ENCODE peak calls at places on chromosome 19, in eight cellular contexts. J is Kasumi-1; N is fibroblast of the conjunctiva; I is stimulated activated CD4-positive, alpha-beta T cell treated with anti-CD3 and anti-CD28 coated beads, Interleukin-15, amount 100 ng/mL, for 1 hour; X is frontal cortex; S is activated T-cell treated with anti-CD3 and anti-CD28 coated beads for 1 hour; T is posterior cingulate gyrus; Q is right cardiac atrium. D is an unnamed sample.

GRCh38 chr19:11479470-11480080 is 1.3 kb downstream of the ELAVL3 start:
- DNase-seq in X (peak), N (no peak), S (no peak), I (no peak), Q (peak), T (peak), J (no peak), D (peak)

GRCh38 chr19:1154731-1155351 is 19.2 kb downstream of the SBNO2 start:
- DNase-seq in J (no peak), N (peak), T (no peak), I (no peak), S (no peak), Q (peak), X (peak), D (no peak)

GRCh38 chr19:33821871-33822270 is 25.2 kb downstream of the KCTD15 start:
- DNase-seq in N (no peak), X (no peak), I (no peak), T (no peak), Q (no peak), S (no peak), J (no peak), D (no peak)

GRCh38 chr19:43148233-43148632 is 38.1 kb downstream of the PSG5 start:
- DNase-seq in Q (no peak), N (no peak), X (no peak), I (no peak), S (no peak), J (no peak), T (no peak), D (no peak)

GRCh38 chr19:39413269-39413902 is 917 bp downstream of the PLEKHG2 start:
- DNase-seq in S (no peak), N (no peak), I (no peak), T (no peak), X (no peak), J (peak), Q (peak), D (no peak)

GRCh38 chr19:22532388-22533310 is 101.5 kb upstream of the ZNF492 start:
- DNase-seq in J (no peak), T (peak), X (peak), S (no peak), N (no peak), I (no peak), Q (peak), D (peak)

GRCh38 chr19:815079-815774 is 6.5 kb downstream of the PLPPR3 start:
- DNase-seq in S (no peak), I (no peak), Q (peak), J (no peak), X (no peak), T (no peak), N (no peak), D (no peak)

GRCh38 chr19:41904118-41904870 is 21.3 kb downstream of the ARHGEF1 start:
- DNase-seq in Q (peak), I (no peak), T (no peak), N (no peak), X (no peak), J (no peak), S (no peak), D (no peak)

GRCh38 chr19:13018037-13018914 is 23.0 kb downstream of the NFIX start:
- DNase-seq in J (no peak), T (peak), X (peak), N (no peak), I (no peak), S (no peak), Q (peak), D (no peak)

GRCh38 chr19:11138659-11139526 is 16.7 kb downstream of the SPC24 start:
- DNase-seq in X (no peak), Q (peak), J (peak), S (no peak), I (no peak), T (no peak), N (peak), D (no peak)

GRCh38 chr19:887599-887998 is 5.4 kb downstream of the MED16 start:
- DNase-seq in J (no peak), N (no peak), Q (no peak), I (no peak), S (no peak), X (no peak), T (no peak), D (no peak)

GRCh38 chr19:32231691-32232090 is 113.7 kb upstream of the ZNF507 start:
- DNase-seq in I (no peak), T (no peak), J (no peak), N (no peak), Q (no peak), X (no peak), S (no peak), D (no peak)

GRCh38 chr19:17560205-17560595 is 4.8 kb downstream of the COLGALT1 start:
- DNase-seq in Q (peak), I (no peak), S (no peak), J (no peak), X (no peak), N (peak), T (no peak), D (no peak)

GRCh38 chr19:40610396-40611064 is 9.4 kb downstream of the LTBP4 start:
- DNase-seq in X (no peak), J (peak), S (peak), N (no peak), T (peak), I (peak), Q (peak), D (no peak)

GRCh38 chr19:531009-531752 is 379 bp upstream of the CDC34 start:
- DNase-seq in T (peak), J (peak), X (peak), Q (peak), N (peak), I (peak), S (peak), D (peak)

GRCh38 chr19:13684021-13684420 is 80.3 kb upstream of the MRI1 start:
- DNase-seq in J (no peak), X (no peak), Q (no peak), S (no peak), I (no peak), T (no peak), N (no peak), D (no peak)